ENCODE peak calls at places on chromosome 6, in four cellular contexts. S, R, T and J are unnamed samples.

GRCh38 chr6:46772754-46773153 is 20.4 kb upstream of the MEP1A start:
- DNase-seq in S (no peak), R (no peak), T (no peak), J (no peak)

GRCh38 chr6:50840112-50840813 is 21.6 kb downstream of the TFAP2B start:
- DNase-seq in S (no peak), R (no peak), T (no peak), J (no peak)

GRCh38 chr6:117072134-117072533 is 193.2 kb upstream of the VGLL2 start:
- DNase-seq in S (no peak), R (no peak), T (peak; percentile 99), J (no peak)

GRCh38 chr6:130600880-130601341 is 226.3 kb upstream of the SMLR1 start:
- DNase-seq in S (no peak), R (no peak), T (no peak), J (peak; percentile 67)

GRCh38 chr6:147207351-147207750 is 3.1 kb downstream of the STXBP5 start:
- DNase-seq in S (no peak), R (no peak), T (no peak), J (peak; percentile 51)

GRCh38 chr6:145374566-145374965 is 360.8 kb downstream of the EPM2A start:
- DNase-seq in S (no peak), R (no peak), T (no peak), J (no peak)

GRCh38 chr6:63213325-63213724 is 2.1 kb downstream of the FKBP1C start:
- DNase-seq in S (no peak), R (no peak), T (no peak), J (no peak)

GRCh38 chr6:17470953-17471335 is 77.5 kb downstream of the CAP2 start:
- DNase-seq in S (no peak), R (no peak), T (no peak), J (peak; percentile 82)

GRCh38 chr6:144931172-144932035 is 646.3 kb downstream of the UTRN start:
- DNase-seq in S (peak; percentile 52), R (no peak), T (peak; percentile 0), J (peak; percentile 64)

GRCh38 chr6:164911873-164912580 is 397.4 kb downstream of the C6orf118 start:
- DNase-seq in S (no peak), R (no peak), T (peak; percentile 71), J (no peak)

GRCh38 chr6:1630771-1631217 is 21.1 kb downstream of the FOXC1 start:
- DNase-seq in S (no peak), R (no peak), T (peak; percentile 78), J (no peak)

GRCh38 chr6:41208439-41209106 is 7.6 kb upstream of the TREML2 start:
- DNase-seq in S (no peak), R (no peak), T (no peak), J (no peak)